ENCODE peak calls at places on chromosome 19, in four cellular contexts. One of them, this sample, is unnamed.

GRCh38 chr19:58356236-58356970 is 3.1 kb upstream of the A1BG start:
- DNase-seq in AG10803: peak
- DNase-seq in cardiac fibroblast: peak
- DNase-seq in Peyer's patch: no peak
- DNase-seq in this sample: no peak

GRCh38 chr19:55196803-55197202 is 12.5 kb downstream of the PTPRH start:
- DNase-seq in Peyer's patch: no peak
- DNase-seq in AG10803: no peak
- DNase-seq in cardiac fibroblast: no peak
- DNase-seq in this sample: no peak

GRCh38 chr19:5826531-5827341 is 12.8 kb downstream of the FUT6 start:
- DNase-seq in Peyer's patch: peak
- DNase-seq in AG10803: peak
- DNase-seq in cardiac fibroblast: peak
- DNase-seq in this sample: no peak

GRCh38 chr19:39402417-39403297 is 4.0 kb upstream of the ZFP36 start:
- DNase-seq in AG10803: peak
- DNase-seq in Peyer's patch: peak
- DNase-seq in cardiac fibroblast: peak
- DNase-seq in this sample: peak

GRCh38 chr19:55179570-55180484 is at the start of gene SYT5:
- DNase-seq in Peyer's patch: peak
- DNase-seq in cardiac fibroblast: peak
- DNase-seq in AG10803: no peak
- DNase-seq in this sample: no peak

GRCh38 chr19:19539738-19540703 is 2.0 kb downstream of the CILP2 start:
- DNase-seq in AG10803: peak
- DNase-seq in cardiac fibroblast: peak
- DNase-seq in Peyer's patch: peak
- DNase-seq in this sample: no peak

GRCh38 chr19:13906525-13906904 is 514 bp downstream of the CC2D1A start:
- DNase-seq in Peyer's patch: peak
- DNase-seq in AG10803: peak
- DNase-seq in cardiac fibroblast: no peak
- DNase-seq in this sample: no peak

GRCh38 chr19:39765091-39766076 is 13.3 kb upstream of the LEUTX start:
- DNase-seq in AG10803: peak
- DNase-seq in cardiac fibroblast: peak
- DNase-seq in Peyer's patch: no peak
- DNase-seq in this sample: peak

GRCh38 chr19:1274852-1275259 is 474 bp upstream of the FAM174C start:
- DNase-seq in AG10803: no peak
- DNase-seq in cardiac fibroblast: no peak
- DNase-seq in Peyer's patch: no peak
- DNase-seq in this sample: no peak

GRCh38 chr19:13995017-13995728 is 10.9 kb downstream of the RFX1 start:
- DNase-seq in AG10803: peak
- DNase-seq in Peyer's patch: no peak
- DNase-seq in cardiac fibroblast: peak
- DNase-seq in this sample: no peak

GRCh38 chr19:16661480-16662034 is 618 bp downstream of the TMEM38A start:
- DNase-seq in cardiac fibroblast: no peak
- DNase-seq in Peyer's patch: peak
- DNase-seq in AG10803: no peak
- DNase-seq in this sample: no peak

GRCh38 chr19:39321832-39322176 is 1.1 kb upstream of the LRFN1 start:
- DNase-seq in cardiac fibroblast: no peak
- DNase-seq in AG10803: no peak
- DNase-seq in Peyer's patch: no peak
- DNase-seq in this sample: no peak

GRCh38 chr19:54190942-54191670 is at the start of gene TSEN34:
- DNase-seq in Peyer's patch: peak
- DNase-seq in AG10803: peak
- DNase-seq in cardiac fibroblast: peak
- DNase-seq in this sample: peak

GRCh38 chr19:1221141-1221903 is 15.7 kb downstream of the STK11 start:
- DNase-seq in AG10803: peak
- DNase-seq in cardiac fibroblast: peak
- DNase-seq in Peyer's patch: peak
- DNase-seq in this sample: no peak

GRCh38 chr19:18453269-18454024 is 15.5 kb upstream of the ISYNA1 start:
- DNase-seq in Peyer's patch: no peak
- DNase-seq in AG10803: peak
- DNase-seq in cardiac fibroblast: no peak
- DNase-seq in this sample: no peak

GRCh38 chr19:38047048-38047435 is 140.0 kb downstream of the SIPA1L3 start:
- DNase-seq in Peyer's patch: no peak
- DNase-seq in AG10803: no peak
- DNase-seq in cardiac fibroblast: no peak
- DNase-seq in this sample: no peak

GRCh38 chr19:23822735-23823134 is 64.0 kb upstream of the ZNF681 start:
- DNase-seq in AG10803: no peak
- DNase-seq in Peyer's patch: no peak
- DNase-seq in cardiac fibroblast: no peak
- DNase-seq in this sample: no peak

GRCh38 chr19:16391301-16392055 is 66.9 kb downstream of the KLF2 start:
- DNase-seq in Peyer's patch: peak
- DNase-seq in AG10803: no peak
- DNase-seq in cardiac fibroblast: no peak
- DNase-seq in this sample: no peak

GRCh38 chr19:10019246-10019645 is 6.0 kb downstream of the RDH8 start:
- DNase-seq in Peyer's patch: no peak
- DNase-seq in cardiac fibroblast: no peak
- DNase-seq in AG10803: no peak
- DNase-seq in this sample: no peak

GRCh38 chr19:40804783-40805242 is 5.8 kb downstream of the EGLN2 start:
- DNase-seq in Peyer's patch: no peak
- DNase-seq in AG10803: no peak
- DNase-seq in cardiac fibroblast: no peak
- DNase-seq in this sample: no peak

GRCh38 chr19:40803170-40803856 is 4.3 kb downstream of the EGLN2 start:
- DNase-seq in AG10803: no peak
- DNase-seq in Peyer's patch: no peak
- DNase-seq in cardiac fibroblast: no peak
- DNase-seq in this sample: no peak

GRCh38 chr19:40802300-40803169 is 3.5 kb downstream of the EGLN2 start:
- DNase-seq in cardiac fibroblast: no peak
- DNase-seq in AG10803: no peak
- DNase-seq in Peyer's patch: peak
- DNase-seq in this sample: no peak

GRCh38 chr19:40805258-40805868 is 6.4 kb downstream of the EGLN2 start:
- DNase-seq in AG10803: no peak
- DNase-seq in Peyer's patch: no peak
- DNase-seq in cardiac fibroblast: no peak
- DNase-seq in this sample: no peak

DNA sequence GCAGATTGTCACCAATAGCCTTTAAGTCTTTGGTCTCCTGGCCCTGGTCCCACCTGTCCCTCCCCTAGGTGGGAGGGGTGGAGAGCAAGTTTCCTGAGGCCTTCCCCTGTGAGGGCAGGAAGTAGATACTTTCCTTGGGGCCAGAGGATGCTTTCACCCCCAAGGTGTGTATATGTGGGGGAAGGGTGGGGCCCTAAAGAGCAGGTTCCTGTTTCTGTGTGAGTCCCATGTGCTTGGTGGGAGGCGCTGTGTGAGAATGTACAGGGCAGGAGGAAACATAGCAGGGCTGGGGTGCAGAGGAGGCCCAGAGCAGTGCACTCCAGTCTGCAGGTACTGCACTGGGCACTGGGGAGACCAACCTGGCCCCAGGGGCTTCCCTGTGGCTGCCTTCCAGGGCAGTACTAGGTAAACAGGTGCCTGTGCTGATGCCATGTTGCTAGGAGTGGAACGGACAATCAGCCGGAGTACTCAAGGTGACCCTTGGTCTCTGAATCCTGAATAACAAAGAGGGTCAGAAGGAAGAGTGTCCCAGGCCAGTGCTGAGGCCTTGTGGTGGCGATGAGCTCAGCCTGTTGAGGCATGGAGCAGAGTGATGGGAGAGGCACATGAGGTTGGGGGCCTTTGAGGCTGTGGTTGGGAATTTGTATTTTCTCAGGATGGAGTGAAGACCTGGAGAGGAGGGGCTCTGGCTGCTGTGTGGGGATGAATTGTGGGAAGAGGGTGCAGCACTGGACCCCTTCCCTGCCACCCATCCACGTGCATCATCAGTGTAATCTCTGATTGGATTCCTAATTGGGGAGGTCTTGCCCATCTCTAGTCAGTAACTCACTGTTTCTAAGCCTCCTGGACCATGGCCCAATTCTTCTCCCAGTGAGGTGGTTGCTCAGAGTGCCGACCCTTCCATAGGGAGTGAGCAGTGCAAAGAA is 5.1 kb downstream of the EGLN2 start:
- DNase-seq in cardiac fibroblast: no peak
- DNase-seq in AG10803: no peak
- DNase-seq in Peyer's patch: peak
- DNase-seq in this sample: no peak
- H3K4me3 ChIP-seq in cardiac fibroblast: no peak
- H3K4me3 ChIP-seq in AG10803: no peak
- H3K4me3 ChIP-seq in Peyer's patch: no peak
- H3K4me3 ChIP-seq in this sample: no peak

GRCh38 chr19:44142014-44142523 is 715 bp downstream of the ZNF234 start:
- DNase-seq in AG10803: peak
- DNase-seq in cardiac fibroblast: peak
- DNase-seq in Peyer's patch: no peak
- DNase-seq in this sample: no peak
- H3K4me3 ChIP-seq in AG10803: peak
- H3K4me3 ChIP-seq in cardiac fibroblast: peak
- H3K4me3 ChIP-seq in Peyer's patch: peak
- H3K4me3 ChIP-seq in this sample: peak

DNA sequence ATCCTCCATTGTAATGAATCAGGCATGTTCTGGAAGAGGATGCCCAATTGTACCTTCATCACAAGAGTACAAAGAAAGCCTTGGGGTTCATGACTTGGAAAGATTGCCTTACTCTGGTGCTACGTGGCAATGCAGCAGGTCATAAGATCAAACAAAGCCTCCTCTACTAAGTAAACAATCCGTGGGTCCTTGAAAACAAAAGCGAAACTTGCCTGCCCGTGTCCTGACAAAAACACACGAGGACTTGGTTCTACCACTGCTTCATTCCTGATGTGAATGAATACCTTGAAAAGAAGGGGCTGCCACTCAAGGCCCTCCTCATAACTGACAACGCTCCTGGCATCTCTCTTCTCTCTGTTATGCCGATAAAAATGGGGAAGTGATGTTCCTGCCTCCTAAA is 18.9 kb downstream of the ZNF563 start:
- DNase-seq in cardiac fibroblast: no peak
- DNase-seq in Peyer's patch: no peak
- DNase-seq in AG10803: no peak
- DNase-seq in this sample: no peak
- H3K4me3 ChIP-seq in cardiac fibroblast: no peak
- H3K4me3 ChIP-seq in Peyer's patch: no peak
- H3K4me3 ChIP-seq in AG10803: no peak
- H3K4me3 ChIP-seq in this sample: no peak

GRCh38 chr19:32896516-32897214 is 27.1 kb upstream of the SLC7A9 start:
- DNase-seq in Peyer's patch: no peak
- DNase-seq in cardiac fibroblast: peak
- DNase-seq in AG10803: peak
- DNase-seq in this sample: peak

GRCh38 chr19:32901504-32902161 is 32.1 kb upstream of the SLC7A9 start:
- DNase-seq in cardiac fibroblast: no peak
- DNase-seq in Peyer's patch: no peak
- DNase-seq in AG10803: no peak
- DNase-seq in this sample: no peak

DNA sequence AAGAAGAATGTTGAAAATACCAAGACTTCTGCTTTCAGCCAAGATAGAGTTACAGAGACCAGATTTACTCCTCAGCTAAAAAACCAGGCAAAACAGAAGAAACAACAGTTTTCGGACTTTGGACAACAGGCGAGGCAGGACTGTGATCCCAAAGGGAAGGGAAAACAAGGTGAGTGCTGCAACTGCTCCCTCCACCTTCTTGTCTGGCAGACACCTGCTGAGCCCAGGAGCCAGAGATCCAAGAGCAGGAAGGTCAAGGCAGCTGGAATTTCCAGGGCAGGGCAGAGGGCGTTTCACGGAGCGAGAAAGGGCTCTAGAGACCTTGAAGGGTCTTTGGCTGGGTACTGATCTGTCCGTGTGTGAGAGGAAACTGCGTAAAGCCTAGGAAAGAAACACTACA is 32.9 kb upstream of the SLC7A9 start:
- DNase-seq in AG10803: no peak
- DNase-seq in Peyer's patch: peak
- DNase-seq in cardiac fibroblast: no peak
- DNase-seq in this sample: no peak
- H3K4me3 ChIP-seq in AG10803: no peak
- H3K4me3 ChIP-seq in Peyer's patch: no peak
- H3K4me3 ChIP-seq in cardiac fibroblast: no peak
- H3K4me3 ChIP-seq in this sample: no peak

GRCh38 chr19:35378356-35378755 is 7.5 kb downstream of the GPR42 start:
- DNase-seq in cardiac fibroblast: no peak
- DNase-seq in Peyer's patch: no peak
- DNase-seq in AG10803: no peak
- DNase-seq in this sample: no peak
- H3K4me3 ChIP-seq in cardiac fibroblast: no peak
- H3K4me3 ChIP-seq in Peyer's patch: no peak
- H3K4me3 ChIP-seq in AG10803: no peak
- H3K4me3 ChIP-seq in this sample: no peak

GRCh38 chr19:4080473-4080872 is 13.8 kb upstream of the ZBTB7A start:
- DNase-seq in Peyer's patch: no peak
- DNase-seq in cardiac fibroblast: no peak
- DNase-seq in AG10803: no peak
- DNase-seq in this sample: no peak
- H3K4me3 ChIP-seq in Peyer's patch: no peak
- H3K4me3 ChIP-seq in cardiac fibroblast: no peak
- H3K4me3 ChIP-seq in AG10803: no peak
- H3K4me3 ChIP-seq in this sample: no peak

GRCh38 chr19:49880162-49880869 is 2.8 kb downstream of the TBC1D17 start:
- DNase-seq in Peyer's patch: no peak
- DNase-seq in cardiac fibroblast: no peak
- DNase-seq in AG10803: no peak
- DNase-seq in this sample: no peak

GRCh38 chr19:49879243-49879960 is 1.9 kb downstream of the TBC1D17 start:
- DNase-seq in cardiac fibroblast: no peak
- DNase-seq in AG10803: no peak
- DNase-seq in Peyer's patch: no peak
- DNase-seq in this sample: no peak

GRCh38 chr19:49877879-49878743 is 609 bp downstream of the TBC1D17 start:
- DNase-seq in AG10803: peak
- DNase-seq in Peyer's patch: peak
- DNase-seq in cardiac fibroblast: peak
- DNase-seq in this sample: peak

GRCh38 chr19:49877020-49877878 is at the start of the genes AKT1S1 and TBC1D17:
- DNase-seq in Peyer's patch: peak
- DNase-seq in cardiac fibroblast: peak
- DNase-seq in AG10803: peak
- DNase-seq in this sample: peak

DNA sequence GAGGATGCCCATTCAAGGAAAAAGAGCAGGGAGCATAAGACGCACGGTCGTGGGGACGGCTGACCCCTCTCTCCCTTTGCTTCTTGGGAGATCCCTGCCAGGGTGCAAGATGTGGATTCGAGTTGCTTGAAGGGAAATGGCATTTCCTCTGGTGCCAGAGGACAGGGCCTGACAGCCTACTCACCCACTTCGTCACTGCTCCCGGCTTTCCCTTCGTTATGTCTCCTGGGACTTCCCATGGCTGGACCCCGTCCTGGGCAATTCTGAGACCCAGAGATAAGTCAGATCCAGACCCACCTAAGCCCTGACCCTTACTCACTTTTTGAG is 1.2 kb downstream of the TBC1D17 start:
- DNase-seq in AG10803: no peak
- DNase-seq in Peyer's patch: no peak
- DNase-seq in cardiac fibroblast: no peak
- DNase-seq in this sample: no peak
- H3K4me3 ChIP-seq in AG10803: peak
- H3K4me3 ChIP-seq in Peyer's patch: peak
- H3K4me3 ChIP-seq in cardiac fibroblast: peak
- H3K4me3 ChIP-seq in this sample: peak

This sample was measured in skeletal muscle cell.